ENCODE peak calls at places on chromosomes 7 and 10, in five cellular contexts. R is Peyer's patch, N is cardiac muscle cell, L is HFF-Myc, W is AG04450. O is an unnamed sample.

GRCh38 chr7:143979359-143979758 is 20.8 kb upstream of the OR6B1 start:
- DNase-seq in R (no peak), N (peak; percentile 81), L (peak; percentile 42), W (no peak), O (no peak)

GRCh38 chr10:80530251-80530650 is 7.5 kb upstream of the SH2D4B start:
- DNase-seq in R (no peak), N (peak; percentile 38), L (no peak), W (no peak), O (no peak)

GRCh38 chr7:44288381-44288685 is 37.1 kb downstream of the CAMK2B start:
- DNase-seq in R (no peak), N (no peak), L (no peak), W (no peak), O (no peak)

GRCh38 chr10:78980354-78980753 is 88.4 kb upstream of the ZMIZ1 start:
- DNase-seq in R (no peak), N (peak; percentile 47), L (no peak), W (no peak), O (no peak)

GRCh38 chr10:22690614-22691431 is 23.6 kb downstream of the PIP4K2A start:
- DNase-seq in R (no peak), N (peak; percentile 78), L (no peak), W (no peak), O (no peak)

GRCh38 chr10:48366261-48366660 is 59.8 kb downstream of the MAPK8 start:
- DNase-seq in R (no peak), N (peak; percentile 41), L (no peak), W (no peak), O (no peak)

GRCh38 chr7:50047716-50048115 is 45.3 kb downstream of the ZPBP start:
- DNase-seq in R (no peak), N (no peak), L (no peak), W (no peak), O (no peak)

GRCh38 chr7:126157391-126157790 is 1095.3 kb downstream of the GRM8 start:
- DNase-seq in R (no peak), N (no peak), L (no peak), W (no peak), O (no peak)

GRCh38 chr10:99984201-99984600 is 25.5 kb downstream of the DNMBP start:
- DNase-seq in R (no peak), N (no peak), L (no peak), W (no peak), O (no peak)

GRCh38 chr10:5570979-5571810 is 46.4 kb downstream of the CALML3 start:
- DNase-seq in R (no peak), N (no peak), L (no peak), W (no peak), O (no peak)

GRCh38 chr7:125279956-125280355 is 350.3 kb upstream of the POT1 start:
- DNase-seq in R (no peak), N (no peak), L (no peak), W (no peak), O (no peak)

GRCh38 chr10:129774082-129774735 is 189.9 kb downstream of the EBF3 start:
- DNase-seq in R (no peak), N (no peak), L (no peak), W (no peak), O (no peak)

GRCh38 chr10:97611473-97611872 is 21.8 kb downstream of the MORN4 start:
- DNase-seq in R (no peak), N (no peak), L (no peak), W (no peak), O (no peak)

GRCh38 chr10:91742189-91742588 is 56.0 kb upstream of the TNKS2 start:
- DNase-seq in R (no peak), N (no peak), L (no peak), W (no peak), O (no peak)

GRCh38 chr10:17238445-17239275 is 10.6 kb downstream of the VIM start:
- DNase-seq in R (no peak), N (peak; percentile 85), L (no peak), W (no peak), O (no peak)

GRCh38 chr7:86995814-86996213 is 63.6 kb downstream of the ELAPOR2 start:
- DNase-seq in R (no peak), N (no peak), L (no peak), W (no peak), O (no peak)

GRCh38 chr7:81908220-81908619 is 138.4 kb upstream of the HGF start:
- DNase-seq in R (no peak), N (no peak), L (no peak), W (no peak), O (no peak)

GRCh38 chr10:11345224-11346054 is 266.0 kb downstream of the USP6NL start:
- DNase-seq in R (peak; percentile 12), N (peak; percentile 23), L (no peak), W (no peak), O (peak; percentile 21)

GRCh38 chr10:33290286-33291052 is 44.0 kb downstream of the NRP1 start:
- DNase-seq in R (no peak), N (no peak), L (no peak), W (no peak), O (no peak)
- TF ChIP-seq CTCF in R (no peak), N (no peak), L (peak; percentile 11), W (no peak), O (no peak)

GRCh38 chr7:103989785-103990775 is 622 bp upstream of the RELN start:
- DNase-seq in R (no peak), N (peak; percentile 58), L (no peak), W (no peak), O (no peak)

GRCh38 chr7:103990991-103991390 is 1.5 kb upstream of the RELN start:
- DNase-seq in R (no peak), N (no peak), L (no peak), W (no peak), O (no peak)

GRCh38 chr7:103987455-103987854 is 2.0 kb downstream of the RELN start:
- DNase-seq in R (no peak), N (no peak), L (no peak), W (no peak), O (no peak)

GRCh38 chr7:103989200-103989784 is at the start of gene RELN:
- DNase-seq in R (no peak), N (peak; percentile 53), L (no peak), W (no peak), O (no peak)

GRCh38 chr7:103988468-103989199 is 824 bp downstream of the RELN start:
- DNase-seq in R (no peak), N (peak; percentile 8), L (no peak), W (no peak), O (no peak)
- H3K4me3 ChIP-seq in R (peak overlapping the region; percentile 40), N (peak overlapping the region; percentile 69), L (no peak overlapping the region), W (peak overlapping the region; percentile 52), O (no peak overlapping the region)

GRCh38 chr10:15715619-15716227 is 4.0 kb downstream of the ITGA8 start:
- DNase-seq in R (no peak), N (peak; percentile 42), L (no peak), W (no peak), O (no peak)
- TF ChIP-seq CTCF in R (peak; percentile 29), N (peak; percentile 66), L (peak; percentile 58), W (peak; percentile 59), O (peak; percentile 31)

DNA sequence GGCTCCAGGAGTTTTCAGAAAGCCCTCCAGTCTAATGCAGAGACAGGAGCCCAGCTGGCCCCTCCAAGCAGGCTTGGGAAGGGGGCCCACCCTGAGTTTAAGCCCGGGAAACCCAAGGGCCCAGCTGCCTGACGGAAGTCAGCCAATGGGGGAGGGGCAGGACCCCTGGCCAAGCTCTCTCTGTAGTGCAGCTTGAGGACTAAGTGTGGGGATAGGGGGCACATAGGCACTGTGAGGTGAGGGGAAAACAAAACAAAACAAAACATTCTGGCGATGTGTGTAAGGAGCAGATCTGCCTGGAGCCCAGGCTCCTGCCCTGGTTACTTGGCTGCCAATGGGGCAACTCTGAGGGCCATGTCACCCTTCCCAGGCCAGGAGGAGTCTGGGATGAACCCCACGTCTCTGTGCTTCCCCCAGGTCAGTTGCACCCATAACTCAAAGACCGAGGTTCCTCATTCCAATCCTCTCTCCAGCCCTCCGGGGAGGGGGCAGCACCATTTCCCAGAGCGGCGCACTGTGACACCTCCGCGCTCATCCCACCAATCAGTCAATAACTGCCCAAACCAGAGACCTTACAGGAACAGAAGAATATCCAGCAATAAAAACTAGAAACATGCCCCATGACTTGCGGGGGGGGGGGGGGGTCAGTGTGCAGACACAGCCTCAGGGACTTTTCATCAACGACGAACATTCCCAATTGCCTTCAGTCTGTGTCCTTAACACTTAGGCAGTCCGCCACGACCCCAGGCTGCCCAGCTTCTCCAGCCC is 1.7 kb downstream of the CXCL12 start:
- DNase-seq in R (no peak), N (no peak), L (no peak), W (no peak), O (no peak)
- H3K4me3 ChIP-seq in R (peak overlapping the region; percentile 59), N (peak overlapping the region; percentile 40), L (peak overlapping the region; percentile 54), W (peak overlapping the region; percentile 73), O (no peak overlapping the region)

GRCh38 chr10:3925184-3925583 is 140.2 kb upstream of the KLF6 start:
- DNase-seq in R (no peak), N (no peak), L (no peak), W (no peak), O (no peak)
- TF ChIP-seq CTCF in R (no peak), N (no peak), L (no peak), W (no peak), O (no peak)

GRCh38 chr10:122494173-122494820 is 32.9 kb downstream of the HTRA1 start:
- DNase-seq in R (no peak), N (no peak), L (no peak), W (no peak), O (no peak)

GRCh38 chr10:122493761-122494160 is 32.4 kb downstream of the HTRA1 start:
- DNase-seq in R (no peak), N (no peak), L (no peak), W (no peak), O (no peak)

GRCh38 chr10:122495406-122496340 is 34.3 kb downstream of the HTRA1 start:
- DNase-seq in R (no peak), N (peak; percentile 82), L (no peak), W (no peak), O (no peak)

GRCh38 chr10:122492955-122493597 is 31.7 kb downstream of the HTRA1 start:
- DNase-seq in R (no peak), N (peak; percentile 56), L (no peak), W (no peak), O (no peak)

DNA sequence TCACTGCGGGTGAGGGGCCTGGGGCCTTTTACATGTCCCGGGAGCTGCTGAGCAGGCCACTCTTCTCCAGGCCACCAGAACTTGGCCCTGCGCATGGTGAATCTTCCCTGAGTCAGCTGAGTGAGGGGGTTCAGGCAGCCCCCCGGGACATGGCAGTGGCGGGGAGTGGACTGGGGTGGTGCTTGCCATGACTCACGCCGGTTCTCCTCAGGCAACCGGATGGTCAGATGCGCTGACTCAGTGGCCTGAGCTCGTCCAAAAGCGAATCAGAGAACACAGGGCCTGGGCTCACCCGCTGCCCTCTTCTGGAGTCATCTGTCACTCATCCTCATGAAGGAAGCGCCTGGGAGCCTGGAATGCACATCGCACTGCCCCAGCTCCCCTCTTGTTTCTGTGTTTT is 33.5 kb downstream of the HTRA1 start:
- DNase-seq in R (no peak), N (peak; percentile 73), L (no peak), W (peak; percentile 24), O (no peak)
- H3K4me3 ChIP-seq in R (no peak overlapping the region), N (no peak overlapping the region), L (no peak overlapping the region), W (no peak overlapping the region), O (no peak overlapping the region)

DNA sequence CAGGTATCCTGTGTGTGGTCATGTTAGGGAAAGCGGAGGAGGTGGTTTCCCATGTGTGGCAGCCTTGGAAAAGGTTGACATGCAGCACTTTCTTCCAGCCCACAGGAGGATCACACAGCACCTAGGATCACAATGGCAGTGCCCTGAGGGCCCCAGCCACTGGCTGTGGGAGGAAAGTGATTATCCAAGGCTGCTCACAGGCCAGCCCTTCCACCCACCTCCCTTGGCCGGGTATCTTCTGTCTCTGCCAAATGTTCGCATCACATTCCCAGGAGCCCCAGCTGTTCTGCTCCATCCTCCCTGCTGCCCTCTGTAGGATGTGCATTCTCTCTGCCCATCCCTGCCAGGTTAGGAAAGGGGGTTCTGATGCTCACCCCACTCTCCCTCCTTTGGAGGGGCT is 2.5 kb upstream of the MLXIPL start:
- DNase-seq in R (no peak), N (peak; percentile 35), L (no peak), W (no peak), O (no peak)
- TF ChIP-seq CTCF in R (no peak), N (peak; percentile 25), L (peak; percentile 24), W (peak; percentile 39), O (no peak)

O was measured in GM12864.